ENCODE peak calls at places on chromosome 16, in six cellular contexts. A is fibroblast of mammary gland, J is mesothelial cell of epicardium, U is colonic mucosa, M is mucosa of descending colon, B is AG09319. F is an unnamed sample.

GRCh38 chr16:2751577-2752034 is 832 bp upstream of the SRRM2 start:
- DNase-seq in M (peak), B (no peak), J (peak), U (no peak), A (peak), F (no peak)

GRCh38 chr16:65489531-65490023 is 367.7 kb upstream of the CDH11 start:
- DNase-seq in U (no peak), B (no peak), M (no peak), A (peak), J (no peak), F (no peak)

GRCh38 chr16:81457326-81458133 is 12.9 kb downstream of the CMIP start:
- DNase-seq in A (peak), J (no peak), M (no peak), U (no peak), B (peak), F (peak)

GRCh38 chr16:89297870-89298545 is 80.5 kb downstream of the ZNF778 start:
- DNase-seq in B (no peak), M (no peak), U (no peak), A (no peak), J (no peak), F (no peak)

GRCh38 chr16:24820522-24820921 is 25.2 kb upstream of the SLC5A11 start:
- DNase-seq in U (no peak), J (no peak), A (peak), B (no peak), M (no peak), F (peak)

GRCh38 chr16:28596840-28597691 is at the start of gene SULT1A2:
- DNase-seq in U (peak), B (no peak), M (peak), A (no peak), J (no peak), F (no peak)

GRCh38 chr16:3094289-3095027 is 4.6 kb downstream of the ZSCAN10 start:
- DNase-seq in A (peak), B (no peak), M (peak), J (no peak), U (peak), F (peak)

GRCh38 chr16:4882261-4882632 is 35.0 kb downstream of the UBN1 start:
- DNase-seq in M (no peak), B (peak), A (peak), J (no peak), U (no peak), F (no peak)

GRCh38 chr16:84689126-84689525 is 10.7 kb upstream of the USP10 start:
- DNase-seq in M (no peak), J (no peak), A (peak), U (no peak), B (peak), F (peak)

GRCh38 chr16:85391769-85392583 is 221.1 kb upstream of the GSE1 start:
- DNase-seq in M (peak), A (no peak), U (peak), J (peak), B (no peak), F (peak)

DNA sequence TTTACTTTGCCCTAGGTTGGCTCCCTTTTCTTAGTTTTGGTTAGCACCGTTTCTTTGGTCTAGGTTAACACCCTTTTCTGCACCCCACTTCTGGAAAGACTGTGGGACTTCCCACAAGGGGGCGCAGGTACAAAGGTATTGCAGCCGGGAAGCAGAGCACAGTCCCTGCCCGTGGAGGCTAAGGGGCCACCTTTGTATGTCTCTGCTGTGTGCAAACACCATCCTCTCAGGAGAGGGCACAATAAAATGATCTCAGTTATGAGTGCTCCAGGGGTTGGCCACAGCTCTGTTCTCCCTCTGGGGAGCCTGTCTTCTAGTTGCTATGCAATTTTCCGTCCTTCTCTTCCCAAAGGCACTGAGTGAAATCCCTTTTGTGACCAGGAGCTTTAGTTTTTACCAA is 28.4 kb upstream of the TMC5 start:
- DNase-seq in M (peak), U (peak), A (peak), J (peak), B (no peak), F (peak)
- TF ChIP-seq CTCF in M (peak), U (peak), A (peak), J (no peak), B (peak), F (peak)

GRCh38 chr16:12700161-12700560 is 103.5 kb downstream of the CPPED1 start:
- DNase-seq in U (no peak), A (no peak), B (no peak), M (no peak), J (no peak), F (no peak)
- TF ChIP-seq CTCF in U (no peak), A (no peak), B (no peak), M (no peak), J (no peak), F (no peak)

GRCh38 chr16:51355871-51356270 is 204.8 kb upstream of the SALL1 start:
- DNase-seq in U (no peak), M (no peak), A (no peak), B (no peak), J (no peak), F (no peak)

GRCh38 chr16:51359141-51359960 is 208.3 kb upstream of the SALL1 start:
- DNase-seq in J (no peak), B (no peak), M (no peak), U (no peak), A (no peak), F (no peak)

GRCh38 chr16:51353055-51353454 is 202.0 kb upstream of the SALL1 start:
- DNase-seq in U (no peak), J (no peak), A (no peak), M (no peak), B (no peak), F (no peak)

GRCh38 chr16:51357839-51358238 is 206.8 kb upstream of the SALL1 start:
- DNase-seq in B (no peak), U (no peak), M (no peak), A (no peak), J (no peak), F (no peak)

GRCh38 chr16:51355195-51355594 is 204.1 kb upstream of the SALL1 start:
- DNase-seq in U (no peak), J (no peak), B (no peak), A (no peak), M (no peak), F (no peak)
- TF ChIP-seq CTCF in U (no peak), J (no peak), B (no peak), A (no peak), M (no peak), F (no peak)

GRCh38 chr16:69107311-69107962 is 2.0 kb downstream of the HAS3 start:
- DNase-seq in B (no peak), U (peak), M (peak), A (peak), J (no peak), F (no peak)

GRCh38 chr16:69106491-69107291 is 1.2 kb downstream of the HAS3 start:
- DNase-seq in J (no peak), U (peak), B (no peak), A (no peak), M (no peak), F (no peak)

GRCh38 chr16:69108069-69108904 is 2.8 kb downstream of the HAS3 start:
- DNase-seq in U (no peak), J (no peak), A (no peak), M (peak), B (no peak), F (no peak)

GRCh38 chr16:69108905-69109252 is 3.4 kb downstream of the HAS3 start:
- DNase-seq in A (no peak), M (no peak), U (no peak), B (no peak), J (no peak), F (no peak)

DNA sequence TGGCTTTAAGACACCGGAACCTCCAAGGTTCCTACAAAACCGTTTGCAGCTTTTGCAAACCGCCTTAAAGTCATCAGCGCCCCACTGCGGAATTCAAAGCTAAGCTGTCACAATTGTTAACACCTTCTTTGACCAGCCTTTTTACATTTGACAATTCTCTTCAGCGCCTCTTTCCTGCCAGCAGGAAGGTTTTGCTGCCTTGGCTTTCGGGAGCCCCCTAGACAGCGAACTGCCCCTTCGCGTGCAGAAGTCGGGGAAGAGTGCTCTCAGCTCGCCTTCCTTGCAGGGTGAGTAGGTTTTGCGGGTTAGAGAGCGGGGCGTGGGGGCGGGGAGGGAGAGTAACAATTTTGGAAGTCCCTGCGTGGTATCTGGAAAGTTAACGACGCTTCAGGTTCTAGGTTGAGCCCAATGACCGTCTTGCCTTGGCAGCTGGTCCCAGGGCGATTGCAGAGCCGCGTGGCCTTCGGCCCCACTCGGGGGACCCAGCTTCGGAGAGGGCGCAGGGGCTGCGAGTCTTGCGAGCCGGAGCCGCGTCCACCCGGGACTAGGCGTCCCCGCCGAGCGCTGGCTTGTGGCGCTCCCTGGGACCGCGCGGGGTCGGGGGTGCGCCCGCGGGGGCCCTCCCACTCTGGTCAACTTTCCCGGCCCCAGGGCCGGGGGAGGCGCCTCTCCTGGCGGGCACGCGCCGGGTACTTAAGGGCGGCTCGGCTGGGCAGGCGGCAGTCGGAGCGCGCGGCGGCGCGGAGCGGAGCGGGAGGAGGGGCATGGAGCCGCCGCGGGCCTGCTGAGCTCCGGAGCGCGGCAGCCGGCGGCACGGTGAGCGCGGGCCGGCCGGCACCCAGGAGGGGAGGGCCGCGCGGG is at the start of gene HAS3:
- DNase-seq in B (no peak), J (peak), A (peak), M (no peak), U (peak), F (peak)
- TF ChIP-seq CTCF in B (peak), J (no peak), A (peak), M (no peak), U (no peak), F (peak)

GRCh38 chr16:450800-451512 is 25.5 kb downstream of the RAB11FIP3 start:
- DNase-seq in M (no peak), J (no peak), B (no peak), U (no peak), A (no peak), F (no peak)

GRCh38 chr16:455453-455852 is 30.0 kb downstream of the RAB11FIP3 start:
- DNase-seq in J (no peak), A (no peak), B (no peak), M (no peak), U (no peak), F (no peak)

GRCh38 chr16:454397-454940 is 29.0 kb downstream of the RAB11FIP3 start:
- DNase-seq in U (no peak), A (no peak), J (no peak), B (no peak), M (no peak), F (no peak)

GRCh38 chr16:445566-445965 is 20.1 kb downstream of the RAB11FIP3 start:
- DNase-seq in B (no peak), U (no peak), M (no peak), A (no peak), J (no peak), F (no peak)

GRCh38 chr16:450385-450784 is 24.9 kb downstream of the RAB11FIP3 start:
- DNase-seq in A (no peak), J (no peak), M (no peak), U (no peak), B (no peak), F (no peak)
- TF ChIP-seq CTCF in A (no peak), J (no peak), M (no peak), U (no peak), B (no peak), F (no peak)

DNA sequence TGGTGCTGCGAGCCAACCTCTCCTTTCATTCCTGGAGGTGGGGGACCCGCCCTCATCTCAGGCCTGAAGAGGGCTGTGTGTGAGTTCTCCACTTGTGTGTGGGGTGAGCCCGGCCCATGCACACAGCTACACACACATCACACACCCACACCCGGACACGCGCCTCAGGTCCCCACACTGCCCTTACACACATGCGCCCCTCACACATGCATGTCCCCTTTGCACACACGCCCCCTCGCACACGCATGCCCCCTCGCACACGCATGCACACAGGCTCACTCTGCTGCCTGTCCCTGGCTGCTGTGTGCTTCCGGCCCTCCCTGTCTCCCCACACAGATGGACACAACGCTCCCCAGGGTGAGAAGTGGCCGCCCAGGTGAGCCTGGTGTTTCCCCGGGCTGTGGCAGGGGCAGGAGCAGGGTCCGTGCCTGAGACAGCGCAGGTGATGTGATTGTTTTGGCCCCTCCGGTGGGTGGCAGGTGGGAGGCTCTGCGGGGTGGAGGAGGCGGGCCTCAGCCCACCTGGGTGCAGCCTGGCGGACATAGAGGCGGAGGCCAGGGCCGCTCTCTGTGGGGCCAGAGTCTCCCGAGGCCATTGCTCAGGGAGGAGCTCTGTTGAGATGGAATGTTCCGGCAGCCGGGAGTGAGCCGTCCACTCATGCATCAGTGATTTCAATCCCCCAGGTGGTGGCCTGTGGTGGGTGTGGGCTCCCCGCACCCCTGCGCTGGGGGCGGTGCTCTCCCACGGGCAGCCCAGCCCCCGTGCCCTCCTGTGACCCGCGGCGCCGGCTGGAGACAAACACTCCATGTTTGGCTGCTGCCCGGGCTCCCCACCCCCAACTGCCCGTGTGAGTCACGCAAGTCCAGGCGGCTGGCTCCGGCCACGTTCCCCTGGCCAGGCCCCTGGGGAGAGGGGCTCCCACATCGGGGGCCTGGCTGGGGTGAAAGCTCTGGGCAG is 29.1 kb downstream of the CACNA1H start:
- DNase-seq in B (no peak), U (peak), J (no peak), A (peak), M (peak), F (peak)
- TF ChIP-seq CTCF in B (no peak), U (no peak), J (no peak), A (no peak), M (no peak), F (no peak)

DNA sequence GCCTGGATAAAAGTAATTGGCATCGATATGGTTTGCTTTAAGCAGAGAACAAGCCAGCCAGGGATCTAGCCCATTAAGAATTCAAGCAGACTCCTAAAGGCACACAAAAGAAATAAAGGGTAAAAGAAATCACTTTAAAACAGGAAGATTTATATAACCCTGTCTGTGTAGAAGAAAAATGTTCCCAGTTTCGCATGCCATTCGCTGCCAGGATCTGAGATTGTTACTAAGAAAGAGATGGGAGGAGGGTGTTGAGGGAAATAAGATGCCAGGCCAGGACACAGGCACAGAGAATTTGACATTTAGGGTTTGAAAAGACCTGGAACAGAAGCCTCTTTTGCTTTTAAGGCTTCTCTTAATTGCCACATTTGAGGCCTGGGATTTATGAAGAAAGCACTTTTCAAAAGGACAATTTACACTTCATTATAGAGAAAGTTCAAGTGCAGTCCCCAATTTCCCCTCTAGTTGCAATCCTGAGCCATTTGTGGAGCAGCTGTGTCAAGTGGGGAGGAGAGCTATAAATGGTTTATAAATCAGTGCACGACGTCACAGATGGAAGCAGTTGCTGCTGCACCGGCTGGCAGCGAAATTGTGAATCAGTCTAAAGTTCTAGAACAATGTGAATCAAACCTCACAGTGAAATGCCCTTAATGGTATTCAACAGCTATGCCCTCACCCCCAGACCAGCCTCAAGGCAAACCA is 26.4 kb upstream of the C16orf87 start:
- DNase-seq in U (peak), B (no peak), M (no peak), J (no peak), A (peak), F (peak)
- TF ChIP-seq CTCF in U (no peak), B (peak), M (no peak), J (peak), A (peak), F (peak)